ENCODE peak calls at places on chromosome 14, in five cellular contexts. O, H, F, J and P are unnamed samples.

GRCh38 chr14:100736269-100737180 is 9.8 kb downstream of the DLK1 start:
- DNase-seq in H (no peak), O (peak), J (no peak), F (no peak), P (no peak)

GRCh38 chr14:43795600-43796228 is 711.4 kb downstream of the FSCB start:
- DNase-seq in F (no peak), H (no peak), O (no peak), J (no peak), P (no peak)

GRCh38 chr14:91980157-91980556 is 32.7 kb upstream of the FBLN5 start:
- DNase-seq in F (no peak), O (no peak), J (no peak), H (peak), P (peak)

GRCh38 chr14:50619569-50620141 is 48.5 kb downstream of the SAV1 start:
- DNase-seq in H (peak), F (no peak), O (no peak), J (no peak), P (no peak)

GRCh38 chr14:32422440-32422839 is 93.3 kb downstream of the AKAP6 start:
- DNase-seq in F (no peak), H (no peak), O (no peak), J (no peak), P (no peak)

GRCh38 chr14:100747021-100747586 is 20.4 kb downstream of the DLK1 start:
- DNase-seq in H (peak), J (no peak), F (no peak), O (no peak), P (peak)

GRCh38 chr14:101761881-101762529 is 496 bp downstream of the PPP2R5C start:
- DNase-seq in J (no peak), O (peak), F (peak), H (no peak), P (no peak)

GRCh38 chr14:62914025-62914424 is 131.2 kb downstream of the KCNH5 start:
- DNase-seq in H (peak), F (no peak), O (no peak), J (no peak), P (peak)

GRCh38 chr14:65062096-65063075 is 39.9 kb downstream of the MAX start:
- DNase-seq in J (no peak), F (no peak), H (peak), O (no peak), P (peak)

GRCh38 chr14:25406818-25407217 is 356.9 kb upstream of the STXBP6 start:
- DNase-seq in J (no peak), H (peak), F (no peak), O (peak), P (peak)

GRCh38 chr14:31950760-31951637 is 126.1 kb upstream of the ARHGAP5 start:
- DNase-seq in H (peak), J (no peak), O (no peak), F (peak), P (peak)

GRCh38 chr14:56474419-56475022 is 105.1 kb upstream of the TMEM260 start:
- DNase-seq in J (no peak), H (peak), F (no peak), O (peak), P (no peak)

GRCh38 chr14:94646481-94646880 is 34.3 kb downstream of the SERPINA3 start:
- DNase-seq in O (no peak), J (no peak), F (no peak), H (peak), P (no peak)

GRCh38 chr14:95503365-95504134 is 12.9 kb downstream of the SYNE3 start:
- DNase-seq in J (no peak), O (no peak), F (no peak), H (no peak), P (no peak)

GRCh38 chr14:103688906-103689902 is 26.0 kb downstream of the XRCC3 start:
- DNase-seq in J (no peak), F (no peak), H (no peak), O (no peak), P (peak)

GRCh38 chr14:36069535-36069900 is 107.0 kb downstream of the PTCSC3 start:
- DNase-seq in H (peak), O (peak), J (no peak), F (no peak), P (no peak)